ENCODE peak calls at places on chromosomes 5 and 9, in ten cellular contexts. J, G, N, R, T, O, Q, X, M and Y are unnamed samples.

GRCh38 chr5:11494340-11494739 is 409.9 kb downstream of the CTNND2 start:
- DNase-seq in O (peak; percentile 12), M (no peak), Q (no peak), G (no peak), T (no peak), J (no peak), X (no peak), N (no peak), R (no peak), Y (no peak)

GRCh38 chr5:132829742-132830435 is 558 bp downstream of the SHROOM1 start:
- DNase-seq in O (peak; percentile 72), R (peak; percentile 82), G (peak; percentile 78), J (peak; percentile 51), N (peak; percentile 30), T (peak; percentile 85), Q (peak; percentile 72), X (peak; percentile 29), M (peak; percentile 84), Y (peak; percentile 90)

GRCh38 chr5:146340260-146341081 is 1.8 kb downstream of the POU4F3 start:
- DNase-seq in X (no peak), R (peak; percentile 47), N (no peak), Q (peak; percentile 70), J (peak; percentile 32), M (peak; percentile 59), T (no peak), O (peak; percentile 66), G (peak; percentile 81), Y (peak; percentile 57)

GRCh38 chr5:42268630-42269029 is 154.6 kb upstream of the GHR start:
- DNase-seq in X (no peak), G (no peak), T (no peak), R (no peak), O (peak; percentile 39), N (no peak), J (no peak), Q (no peak), M (no peak), Y (no peak)

GRCh38 chr5:139971202-139971725 is 71.8 kb downstream of the NRG2 start:
- DNase-seq in X (no peak), R (no peak), Q (no peak), N (no peak), J (no peak), G (no peak), T (no peak), M (no peak), O (no peak), Y (no peak)

GRCh38 chr5:104914536-104915070 is 1352.0 kb upstream of the NUDT12 start:
- DNase-seq in T (no peak), N (no peak), Q (no peak), R (no peak), J (no peak), M (no peak), G (no peak), X (no peak), O (no peak), Y (no peak)

GRCh38 chr5:38846379-38846967 is 661 bp downstream of the OSMR start:
- DNase-seq in M (peak; percentile 17), X (no peak), Q (no peak), G (peak; percentile 12), O (peak; percentile 31), R (no peak), J (no peak), N (no peak), T (no peak), Y (peak; percentile 15)

GRCh38 chr5:179623906-179624741 is 653 bp upstream of the HNRNPH1 start:
- DNase-seq in N (no peak), R (peak; percentile 71), O (peak; percentile 94), Q (no peak), G (peak; percentile 29), T (no peak), X (no peak), J (peak; percentile 85), M (no peak), Y (peak; percentile 48)

GRCh38 chr5:113182658-113183344 is 206.2 kb downstream of the DCP2 start:
- DNase-seq in T (no peak), Q (no peak), M (no peak), R (no peak), J (no peak), O (no peak), G (no peak), N (no peak), X (no peak), Y (no peak)

GRCh38 chr5:139514486-139514856 is 31.9 kb upstream of the STING1 start:
- DNase-seq in Q (no peak), O (no peak), R (no peak), X (no peak), J (no peak), G (no peak), M (no peak), N (no peak), T (no peak), Y (no peak)

GRCh38 chr5:85000671-85001070 is 616.0 kb upstream of the EDIL3 start:
- DNase-seq in J (no peak), O (peak; percentile 3), T (no peak), N (no peak), X (no peak), Q (no peak), G (no peak), R (no peak), M (no peak), Y (no peak)

DNA sequence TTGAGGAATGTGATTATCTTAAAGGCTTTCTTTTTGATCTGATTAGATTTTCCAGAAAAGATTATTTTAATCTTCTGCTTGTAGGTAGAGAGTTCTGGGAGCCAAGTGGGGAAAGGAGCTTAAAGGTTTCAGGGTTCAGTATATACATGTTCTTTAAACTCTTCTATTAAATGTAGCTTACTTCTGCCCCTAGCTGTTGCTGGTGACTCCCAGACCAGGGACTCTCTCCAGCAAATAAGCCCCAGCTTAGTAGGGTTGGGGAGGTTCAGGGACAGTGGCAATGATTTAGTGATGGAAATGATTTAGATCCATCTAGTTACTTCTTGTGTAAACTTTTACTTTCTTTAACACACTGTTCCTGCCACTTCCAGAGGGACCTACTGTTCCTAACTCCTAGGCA is 72.2 kb downstream of the SLC12A2 start:
- DNase-seq in Q (no peak), R (no peak), N (no peak), G (no peak), J (no peak), X (no peak), M (no peak), T (no peak), O (no peak), Y (no peak)
- TF ChIP-seq CTCF in Q (no peak), R (no peak), N (no peak), G (no peak), J (no peak), X (no peak), M (no peak), T (no peak), O (peak; percentile 11), Y (no peak)

DNA sequence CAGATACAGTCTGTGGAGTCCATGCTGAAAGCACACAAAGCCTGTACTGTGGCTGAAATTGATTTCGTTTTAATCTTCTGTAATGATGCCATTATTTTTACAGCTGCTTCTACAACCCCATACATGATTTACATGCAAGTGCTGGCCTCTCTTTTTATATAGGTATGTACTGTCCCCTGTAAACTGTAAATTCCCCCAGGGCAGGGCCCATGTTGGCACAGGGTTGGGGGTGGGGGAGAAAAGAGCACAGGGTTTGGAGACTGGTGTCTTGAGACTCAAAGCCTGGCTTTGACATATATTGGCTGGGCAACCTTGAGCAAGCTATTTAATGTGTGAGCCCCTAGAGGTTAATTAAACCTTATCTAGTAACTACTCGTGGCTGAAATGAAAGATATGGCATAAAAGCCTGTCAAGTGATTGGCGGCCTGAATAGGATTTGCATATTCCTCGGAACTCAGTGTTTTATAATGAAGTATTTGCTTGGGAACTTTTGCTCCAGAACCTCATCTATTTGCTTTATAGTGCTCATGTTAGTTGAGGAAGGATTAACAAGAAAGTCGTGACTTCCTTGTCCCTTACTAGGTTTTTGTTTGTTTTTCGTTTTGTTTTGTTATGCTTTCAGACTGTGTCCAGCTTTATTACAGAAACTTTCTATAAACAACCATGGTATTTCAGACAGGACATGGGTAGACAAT is 34.0 kb downstream of the KLF4 start:
- DNase-seq in O (no peak), X (no peak), T (no peak), J (no peak), M (no peak), R (no peak), Q (no peak), G (no peak), N (no peak), Y (no peak)
- TF ChIP-seq CTCF in O (no peak), X (no peak), T (no peak), J (no peak), M (no peak), R (no peak), Q (no peak), G (no peak), N (no peak), Y (no peak)

DNA sequence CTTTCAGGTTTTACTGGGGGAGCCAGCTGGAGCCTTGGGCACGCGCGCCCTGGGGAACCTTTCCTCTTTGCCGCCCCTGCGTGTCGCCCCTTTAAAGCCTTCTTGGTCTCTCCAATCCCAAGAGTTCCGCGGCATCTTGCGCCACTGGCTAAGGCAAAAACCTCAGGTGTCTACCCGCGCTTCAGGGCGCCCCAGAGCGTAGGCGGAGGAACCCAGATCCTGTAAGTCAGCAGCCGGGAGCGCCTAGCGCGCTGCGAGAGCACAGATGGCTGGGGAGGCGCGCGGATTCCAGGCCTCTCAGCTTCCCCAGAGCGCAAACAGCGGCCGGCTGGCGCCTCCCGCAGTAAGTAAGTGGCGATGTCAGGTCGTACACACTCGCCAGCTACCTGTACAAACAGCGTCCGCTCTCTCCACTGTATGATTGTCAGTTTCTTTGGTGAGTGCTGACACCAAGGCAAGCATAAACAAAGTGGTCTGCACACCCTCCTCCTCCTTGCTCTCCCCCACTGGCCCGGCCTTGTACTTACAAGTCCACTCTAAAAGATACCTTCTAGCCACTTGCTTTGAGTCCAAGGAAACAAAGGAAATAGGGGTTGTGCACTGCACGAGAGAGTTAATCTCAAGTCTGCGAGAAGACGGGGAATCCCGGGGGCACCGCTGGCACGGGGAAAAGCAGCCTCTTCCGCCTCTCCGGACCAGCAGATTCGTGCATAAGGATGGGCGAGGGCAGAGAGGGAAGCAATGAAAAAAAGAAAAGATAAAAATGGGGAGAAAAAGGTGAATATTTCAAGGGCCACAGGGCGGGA is 2.9 kb downstream of the HTR1A start:
- DNase-seq in Q (peak; percentile 70), M (peak; percentile 68), O (no peak), R (no peak), X (no peak), G (peak; percentile 89), J (no peak), T (no peak), N (no peak), Y (peak; percentile 5)
- TF ChIP-seq CTCF in Q (peak; percentile 84), M (peak; percentile 13), O (no peak), R (no peak), X (no peak), G (peak; percentile 31), J (no peak), T (no peak), N (no peak), Y (no peak)

DNA sequence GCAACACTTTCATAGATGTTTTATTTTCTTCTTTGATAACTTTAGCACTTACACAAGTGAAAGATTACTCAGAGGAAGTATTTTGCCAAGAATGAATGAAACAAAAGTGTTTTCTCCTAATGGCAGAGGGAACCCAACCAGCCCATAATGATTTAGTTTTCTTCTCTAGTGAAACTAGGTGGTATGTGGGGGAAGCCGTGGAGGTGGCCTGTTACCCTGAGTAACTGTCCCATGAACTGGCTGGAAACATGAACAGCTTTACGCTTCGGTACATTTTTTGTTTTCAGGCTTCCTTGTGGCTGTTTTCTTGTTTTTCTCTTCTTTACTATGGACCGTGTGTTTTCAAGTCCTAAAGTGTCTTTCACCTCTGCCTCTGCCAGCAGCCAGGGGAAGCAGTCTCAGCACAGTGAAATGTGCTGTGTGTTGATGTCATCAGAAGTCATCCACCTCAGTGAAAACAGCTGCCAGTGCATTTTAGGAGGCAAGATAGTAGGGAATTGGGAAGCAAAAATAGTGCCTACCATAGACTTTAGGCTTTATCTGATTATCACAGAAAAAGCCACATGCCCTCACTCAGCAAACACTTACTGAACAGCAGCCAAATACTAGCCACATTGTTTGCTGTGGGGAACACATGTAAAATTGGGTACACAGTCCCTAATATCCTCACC is 414.8 kb downstream of the KDM4C start:
- DNase-seq in O (peak; percentile 33), Q (no peak), J (peak; percentile 32), X (no peak), R (no peak), T (no peak), G (no peak), N (no peak), M (no peak), Y (no peak)
- TF ChIP-seq CTCF in O (no peak), Q (no peak), J (no peak), X (no peak), R (no peak), T (no peak), G (no peak), N (no peak), M (no peak), Y (no peak)